ENCODE peak calls at places on chromosome 9, in nine cellular contexts. U, Q, C, V, B, Y, H, P and D are unnamed samples.

GRCh38 chr9:115615821-115616665 is 498.1 kb upstream of the TNC start:
- DNase-seq in Y (peak), C (peak), Q (no peak), V (no peak), P (no peak), U (no peak), H (peak), B (no peak), D (no peak)

GRCh38 chr9:117021881-117022280 is 334.8 kb downstream of the TRIM32 start:
- DNase-seq in P (no peak), Y (no peak), H (no peak), V (no peak), U (no peak), B (no peak), C (no peak), Q (no peak), D (no peak)

GRCh38 chr9:112348257-112348992 is 15.0 kb upstream of the PTBP3 start:
- DNase-seq in P (peak), U (no peak), Q (peak), C (peak), H (peak), B (peak), Y (peak), V (peak), D (peak)

GRCh38 chr9:68998344-68998743 is 15.6 kb downstream of the PRKACG start:
- DNase-seq in V (no peak), Q (no peak), P (no peak), Y (no peak), H (no peak), U (no peak), B (no peak), C (no peak), D (no peak)

GRCh38 chr9:134532084-134532483 is 109.5 kb upstream of the COL5A1 start:
- DNase-seq in C (no peak), H (no peak), Y (no peak), Q (no peak), V (no peak), U (no peak), B (no peak), P (no peak), D (no peak)

GRCh38 chr9:4973246-4973645 is 11.8 kb upstream of the JAK2 start:
- DNase-seq in Q (no peak), B (no peak), Y (peak), P (no peak), V (no peak), C (no peak), U (no peak), H (no peak), D (no peak)

GRCh38 chr9:123739902-123740301 is 190.0 kb downstream of the DENND1A start:
- DNase-seq in V (no peak), H (no peak), U (no peak), P (no peak), Y (no peak), Q (no peak), B (no peak), C (no peak), D (no peak)

GRCh38 chr9:94941211-94941875 is 214.8 kb downstream of the AOPEP start:
- DNase-seq in P (no peak), V (no peak), Y (peak), H (peak), U (no peak), B (no peak), Q (no peak), C (no peak), D (no peak)

GRCh38 chr9:33179298-33179697 is 12.2 kb upstream of the B4GALT1 start:
- DNase-seq in Q (no peak), H (no peak), P (no peak), B (no peak), U (no peak), V (no peak), Y (no peak), C (no peak), D (no peak)

GRCh38 chr9:35923927-35924763 is 14.9 kb downstream of the SPAAR start:
- DNase-seq in V (peak), H (peak), Y (peak), C (peak), B (no peak), Q (peak), U (no peak), P (peak), D (no peak)

GRCh38 chr9:113302792-113303418 is at the start of gene RNF183:
- DNase-seq in B (no peak), Q (no peak), U (no peak), Y (no peak), C (no peak), V (no peak), H (no peak), P (no peak), D (no peak)

GRCh38 chr9:136011703-136012496 is 50.7 kb upstream of the UBAC1 start:
- DNase-seq in C (no peak), Q (peak), V (no peak), H (peak), Y (peak), P (no peak), U (no peak), B (no peak), D (no peak)

GRCh38 chr9:3464033-3464638 is 61.7 kb downstream of the RFX3 start:
- DNase-seq in P (no peak), V (no peak), Y (peak), B (no peak), C (no peak), U (no peak), H (peak), Q (no peak), D (no peak)

GRCh38 chr9:134496413-134497282 is 145.0 kb upstream of the COL5A1 start:
- DNase-seq in Q (no peak), B (no peak), H (peak), Y (peak), U (no peak), C (no peak), P (no peak), V (no peak), D (no peak)

GRCh38 chr9:107480386-107480789 is 9.2 kb downstream of the KLF4 start:
- DNase-seq in H (peak), Y (peak), V (no peak), B (no peak), Q (peak), P (no peak), C (no peak), U (no peak), D (no peak)

GRCh38 chr9:76302947-76303550 is 91.2 kb downstream of the RFK start:
- DNase-seq in V (no peak), B (no peak), H (peak), Y (peak), C (peak), U (peak), P (peak), Q (no peak), D (peak)

GRCh38 chr9:75907329-75907728 is 16.9 kb downstream of the PCSK5 start:
- DNase-seq in B (no peak), U (no peak), P (no peak), H (peak), Y (peak), C (no peak), V (no peak), Q (no peak), D (no peak)

GRCh38 chr9:84424945-84425344 is 84.4 kb upstream of the SLC28A3 start:
- DNase-seq in P (no peak), C (no peak), V (no peak), U (no peak), H (no peak), Q (no peak), Y (no peak), B (no peak), D (no peak)

GRCh38 chr9:34098307-34098706 is 28.2 kb downstream of the DCAF12 start:
- DNase-seq in V (no peak), Q (no peak), C (no peak), H (no peak), U (no peak), B (no peak), P (no peak), Y (no peak), D (no peak)

GRCh38 chr9:112387115-112387514 is 7.2 kb downstream of the HSDL2 start:
- DNase-seq in P (no peak), B (no peak), Q (no peak), C (no peak), Y (no peak), H (no peak), V (no peak), U (no peak), D (no peak)

GRCh38 chr9:131272212-131272611 is 4.1 kb downstream of the FAM78A start:
- DNase-seq in C (no peak), Q (peak), H (no peak), P (no peak), Y (no peak), U (no peak), V (no peak), B (no peak), D (no peak)

GRCh38 chr9:109652971-109653370 is 127.0 kb upstream of the PALM2AKAP2 start:
- DNase-seq in B (no peak), U (no peak), P (no peak), C (peak), V (no peak), Q (no peak), Y (peak), H (peak), D (no peak)

GRCh38 chr9:20496328-20496727 is 126.0 kb downstream of the MLLT3 start:
- DNase-seq in H (no peak), B (no peak), C (no peak), Y (no peak), P (no peak), V (no peak), U (no peak), Q (no peak), D (no peak)

GRCh38 chr9:98081477-98082219 is 25.1 kb downstream of the NANS start:
- DNase-seq in Y (peak), V (peak), B (peak), H (no peak), Q (no peak), C (no peak), U (no peak), P (no peak), D (no peak)

GRCh38 chr9:11742471-11742870 is 950.7 kb upstream of the TYRP1 start:
- DNase-seq in P (peak), V (no peak), Q (no peak), B (no peak), U (no peak), C (no peak), H (no peak), Y (no peak), D (no peak)

GRCh38 chr9:91771864-91772263 is 178.2 kb downstream of the ROR2 start:
- DNase-seq in U (no peak), V (no peak), B (no peak), P (no peak), C (no peak), H (no peak), Y (no peak), Q (no peak), D (no peak)

GRCh38 chr9:92642041-92642451 is 27.9 kb downstream of the IPPK start:
- DNase-seq in B (no peak), C (no peak), P (no peak), Q (no peak), V (no peak), H (no peak), U (no peak), Y (no peak), D (no peak)

GRCh38 chr9:74497750-74498615 is 848 bp downstream of the RORB start:
- DNase-seq in H (peak), V (peak), Q (peak), Y (no peak), U (peak), B (no peak), C (no peak), P (peak), D (no peak)